ENCODE peak calls at places on chromosomes 6 and 20, in seven cellular contexts. X is stimulated activated CD4-positive, alpha-beta T cell treated with anti-CD3 and anti-CD28 coated beads, Interleukin-1b, Interleukin-23, amount 100 ng/mL, for 1 hour; R is ovary; L is iPS DF 6.9; D is dermis blood vessel endothelial cell; E is T-cell; W is GM10248. U is an unnamed sample.

GRCh38 chr6:4404410-4404809 is 269.0 kb upstream of the ECI2 start:
- DNase-seq in X (no peak), R (no peak), L (no peak), D (no peak), E (no peak), W (no peak), U (no peak)

GRCh38 chr20:1225729-1226313 is at the start of gene RAD21L1:
- DNase-seq in X (peak), R (peak), L (no peak), D (peak), E (peak), W (peak), U (peak)

GRCh38 chr6:5086294-5086890 is 1.3 kb downstream of the PPP1R3G start:
- DNase-seq in X (no peak), R (no peak), L (no peak), D (peak), E (no peak), W (no peak), U (no peak)

GRCh38 chr6:41470341-41471063 is 75.7 kb upstream of the FOXP4 start:
- DNase-seq in X (no peak), R (peak), L (no peak), D (no peak), E (no peak), W (no peak), U (no peak)

GRCh38 chr6:87001494-87001893 is 64.2 kb downstream of the HTR1E start:
- DNase-seq in X (no peak), R (no peak), L (no peak), D (no peak), E (no peak), W (no peak), U (no peak)

GRCh38 chr6:162621246-162621645 is 106.3 kb downstream of the PRKN start:
- DNase-seq in X (no peak), R (no peak), L (no peak), D (no peak), E (no peak), W (no peak), U (no peak)

GRCh38 chr6:139872635-139873034 is 498.2 kb upstream of the CITED2 start:
- DNase-seq in X (no peak), R (no peak), L (no peak), D (no peak), E (no peak), W (no peak), U (no peak)

GRCh38 chr6:112429226-112429625 is 82.1 kb downstream of the RFPL4B start:
- DNase-seq in X (no peak), R (no peak), L (peak), D (peak), E (no peak), W (no peak), U (no peak)

GRCh38 chr6:122947355-122947754 is 48.7 kb upstream of the CLVS2 start:
- DNase-seq in X (no peak), R (no peak), L (peak), D (no peak), E (no peak), W (peak), U (no peak)

U was measured in GM19239.